ENCODE peak calls at places on chromosome X, in nine cellular contexts. U, H, S, Y, C, F, T, N and K are unnamed samples.

GRCh38 chrX:64188901-64189300 is 16.6 kb downstream of the AMER1 start:
- DNase-seq in U (no peak), H (no peak), S (no peak), Y (no peak), C (no peak), F (no peak), T (no peak), N (no peak), K (no peak)

GRCh38 chrX:154761977-154762528 is 611 bp upstream of the DKC1 start:
- DNase-seq in U (no peak), H (no peak), S (no peak), Y (no peak), C (no peak), F (peak), T (no peak), N (no peak), K (no peak)

GRCh38 chrX:3757510-3758025 is 44.1 kb upstream of the PRKX start:
- DNase-seq in U (no peak), H (no peak), S (no peak), Y (no peak), C (no peak), F (no peak), T (no peak), N (no peak), K (no peak)

GRCh38 chrX:142688256-142688655 is 337.5 kb upstream of the SPANXN4 start:
- DNase-seq in U (no peak), H (no peak), S (no peak), Y (no peak), C (no peak), F (no peak), T (no peak), N (no peak), K (no peak)

GRCh38 chrX:23883737-23884354 is 23.9 kb downstream of the APOO start:
- DNase-seq in U (no peak), H (peak), S (no peak), Y (peak), C (peak), F (no peak), T (peak), N (peak), K (no peak)

GRCh38 chrX:153580700-153581386 is 18.1 kb downstream of the CCNQ start:
- DNase-seq in U (no peak), H (no peak), S (no peak), Y (no peak), C (no peak), F (no peak), T (no peak), N (no peak), K (no peak)

GRCh38 chrX:139920306-139920705 is 12.5 kb downstream of the ATP11C start:
- DNase-seq in U (no peak), H (no peak), S (no peak), Y (peak), C (no peak), F (no peak), T (no peak), N (no peak), K (no peak)

GRCh38 chrX:153885968-153886903 is at the start of gene L1CAM:
- DNase-seq in U (no peak), H (no peak), S (no peak), Y (no peak), C (no peak), F (no peak), T (no peak), N (no peak), K (no peak)

GRCh38 chrX:133881893-133882292 is 103.5 kb downstream of the GPC3 start:
- DNase-seq in U (no peak), H (no peak), S (no peak), Y (no peak), C (no peak), F (no peak), T (no peak), N (no peak), K (no peak)

GRCh38 chrX:119659522-119659921 is 33.4 kb downstream of the SEPTIN6 start:
- DNase-seq in U (no peak), H (no peak), S (no peak), Y (no peak), C (no peak), F (no peak), T (no peak), N (no peak), K (no peak)

GRCh38 chrX:74925210-74926088 is at the start of gene NEXMIF:
- DNase-seq in U (no peak), H (peak), S (no peak), Y (no peak), C (no peak), F (peak), T (peak), N (no peak), K (no peak)

GRCh38 chrX:119753639-119754257 is 4.6 kb upstream of the SOWAHD start:
- DNase-seq in U (no peak), H (peak), S (no peak), Y (peak), C (no peak), F (no peak), T (peak), N (peak), K (no peak)

GRCh38 chrX:37453821-37454220 is 104.7 kb downstream of the PRRG1 start:
- DNase-seq in U (no peak), H (no peak), S (no peak), Y (no peak), C (no peak), F (no peak), T (no peak), N (no peak), K (no peak)

GRCh38 chrX:54934058-54934457 is 13.4 kb downstream of the TRO start:
- DNase-seq in U (no peak), H (no peak), S (no peak), Y (no peak), C (no peak), F (no peak), T (no peak), N (no peak), K (no peak)
- TF ChIP-seq CTCF in U (no peak), H (no peak), S (no peak), Y (no peak), C (no peak), F (no peak), T (no peak), N (no peak), K (no peak)

GRCh38 chrX:131675596-131676194 is 131.8 kb downstream of the OR13H1 start:
- DNase-seq in U (no peak), H (peak), S (no peak), Y (peak), C (no peak), F (no peak), T (peak), N (peak), K (no peak)
- TF ChIP-seq CTCF in U (no peak), H (peak), S (peak), Y (peak), C (no peak), F (no peak), T (peak), N (peak), K (no peak)

GRCh38 chrX:9501362-9501761 is 36.5 kb downstream of the TBL1X start:
- DNase-seq in U (no peak), H (no peak), S (no peak), Y (no peak), C (no peak), F (no peak), T (no peak), N (no peak), K (no peak)
- TF ChIP-seq CTCF in U (no peak), H (no peak), S (no peak), Y (no peak), C (no peak), F (no peak), T (no peak), N (no peak), K (no peak)

DNA sequence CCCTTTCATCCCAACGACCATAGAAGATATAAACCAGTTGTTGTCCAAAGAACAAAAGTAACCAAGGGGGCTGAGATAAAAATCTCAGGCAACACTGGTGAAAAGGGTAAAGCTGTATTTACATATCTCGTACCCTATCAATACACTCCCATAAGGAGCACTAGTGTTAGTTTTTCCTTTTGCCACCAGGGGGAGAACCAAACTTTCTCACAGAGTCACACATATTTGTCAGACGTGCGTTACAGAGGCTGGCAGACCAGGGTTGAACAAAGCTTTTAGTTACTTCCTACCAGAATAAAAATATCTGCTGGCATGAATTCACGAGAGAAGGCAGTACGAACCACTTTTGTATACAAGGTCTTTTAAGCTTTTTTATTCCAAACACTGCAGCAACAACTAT is 88.3 kb downstream of the AMELX start:
- DNase-seq in U (peak), H (peak), S (peak), Y (peak), C (peak), F (peak), T (peak), N (peak), K (no peak)
- TF ChIP-seq CTCF in U (peak), H (peak), S (peak), Y (peak), C (peak), F (peak), T (peak), N (peak), K (no peak)

GRCh38 chrX:13690836-13691235 is 1.9 kb downstream of the RAB9A start:
- DNase-seq in U (no peak), H (no peak), S (no peak), Y (no peak), C (no peak), F (no peak), T (no peak), N (no peak), K (no peak)
- TF ChIP-seq CTCF in U (no peak), H (peak), S (peak), Y (peak), C (no peak), F (no peak), T (no peak), N (peak), K (no peak)

GRCh38 chrX:25442501-25442900 is 426.7 kb upstream of the ARX start:
- DNase-seq in U (no peak), H (peak), S (no peak), Y (no peak), C (no peak), F (no peak), T (no peak), N (no peak), K (no peak)
- TF ChIP-seq CTCF in U (no peak), H (no peak), S (no peak), Y (no peak), C (no peak), F (no peak), T (no peak), N (no peak), K (no peak)

GRCh38 chrX:20066968-20067708 is 49.6 kb downstream of the MAP7D2 start:
- DNase-seq in U (no peak), H (peak), S (no peak), Y (peak), C (peak), F (peak), T (peak), N (peak), K (no peak)

GRCh38 chrX:20060961-20061868 is 55.5 kb downstream of the MAP7D2 start:
- DNase-seq in U (no peak), H (no peak), S (no peak), Y (no peak), C (no peak), F (no peak), T (no peak), N (no peak), K (no peak)

GRCh38 chrX:20063153-20063552 is 53.6 kb downstream of the MAP7D2 start:
- DNase-seq in U (no peak), H (no peak), S (no peak), Y (no peak), C (no peak), F (no peak), T (no peak), N (no peak), K (no peak)

GRCh38 chrX:20061869-20062254 is 54.8 kb downstream of the MAP7D2 start:
- DNase-seq in U (no peak), H (peak), S (peak), Y (peak), C (no peak), F (no peak), T (peak), N (peak), K (no peak)

GRCh38 chrX:20063716-20064351 is 52.9 kb downstream of the MAP7D2 start:
- DNase-seq in U (no peak), H (no peak), S (no peak), Y (no peak), C (no peak), F (no peak), T (no peak), N (no peak), K (no peak)
- TF ChIP-seq CTCF in U (no peak), H (peak), S (peak), Y (peak), C (no peak), F (no peak), T (peak), N (peak), K (no peak)

DNA sequence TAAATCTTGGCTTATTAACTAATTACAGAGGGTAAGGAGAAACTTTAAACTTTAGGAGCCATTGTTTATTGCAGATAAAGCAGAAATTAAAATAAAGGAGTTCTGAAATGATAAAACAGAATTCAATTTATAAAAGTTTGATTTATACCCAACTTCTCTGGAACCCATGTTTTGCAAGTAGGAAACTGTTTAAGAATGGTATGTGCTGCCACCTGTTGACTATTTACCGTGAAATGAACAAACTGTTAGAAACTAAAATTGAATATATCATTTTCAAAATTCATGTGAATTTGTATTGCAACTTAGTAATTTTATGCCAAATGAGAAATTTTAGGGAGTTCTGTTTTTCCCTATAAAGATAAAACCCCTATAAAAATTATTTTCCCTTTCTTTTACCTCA is 11.0 kb upstream of the TBC1D8B start:
- DNase-seq in U (no peak), H (peak), S (peak), Y (peak), C (no peak), F (no peak), T (peak), N (no peak), K (no peak)
- TF ChIP-seq CTCF in U (no peak), H (peak), S (peak), Y (peak), C (no peak), F (no peak), T (peak), N (no peak), K (no peak)

DNA sequence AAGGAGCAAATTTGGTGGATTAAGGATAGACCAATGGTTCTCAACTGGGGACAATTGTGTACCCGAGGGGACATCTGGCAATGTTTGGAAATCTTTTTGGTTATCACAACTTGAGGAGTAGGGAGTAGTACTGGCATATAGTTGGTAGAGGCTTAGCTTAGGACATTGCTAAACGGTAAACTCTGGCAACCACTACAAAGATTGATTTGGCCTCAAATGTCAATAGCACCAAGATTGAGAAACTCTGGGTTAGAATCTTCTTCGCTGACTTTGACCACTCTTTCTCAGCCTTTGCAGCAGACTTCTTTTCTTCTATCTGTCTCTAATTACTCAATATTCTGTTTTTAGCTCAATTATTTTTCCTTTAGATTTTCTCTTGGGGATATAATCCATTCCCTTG is 1.5 kb upstream of the NBDY start:
- DNase-seq in U (no peak), H (no peak), S (no peak), Y (no peak), C (no peak), F (no peak), T (no peak), N (no peak), K (no peak)
- TF ChIP-seq CTCF in U (no peak), H (no peak), S (no peak), Y (no peak), C (no peak), F (no peak), T (no peak), N (no peak), K (no peak)